ENCODE peak calls at places on chromosomes 1 and 21, in eight cellular contexts. P is PC-3; W is hepatocyte; S is mesenchymal stem cell; F is naive thymus-derived CD4-positive, alpha-beta T cell; D is SK-N-SH; H is SJSA1; K is adrenal gland. L is an unnamed sample.
A peak's percentile ranks its signal among the peaks of the same experiment; 100 is the strongest.

GRCh38 chr1:18549131-18549530 is 68.4 kb downstream of the KLHDC7A start:
- DNase-seq in P (no peak), W (no peak), S (no peak), F (no peak), D (no peak), H (no peak), K (no peak), L (no peak)

GRCh38 chr21:23887709-23888303 is 1719.5 kb downstream of the MRPL39 start:
- DNase-seq in P (no peak), W (no peak), S (no peak), F (no peak), D (no peak), H (no peak), K (no peak), L (no peak)

GRCh38 chr1:159823401-159823800 is 3.3 kb upstream of the SLAMF8 start:
- DNase-seq in P (no peak), W (no peak), S (no peak), F (no peak), D (peak; percentile 25), H (no peak), K (no peak), L (no peak)

GRCh38 chr1:180173952-180174351 is 19.3 kb downstream of the QSOX1 start:
- DNase-seq in P (peak; percentile 40), W (no peak), S (no peak), F (no peak), D (no peak), H (no peak), K (peak; percentile 86), L (no peak)

GRCh38 chr1:101474039-101474665 is 237.3 kb downstream of the S1PR1 start:
- DNase-seq in P (peak; percentile 33), W (peak; percentile 36), S (peak; percentile 16), F (no peak), D (peak; percentile 8), H (no peak), K (no peak), L (peak; percentile 36)

GRCh38 chr1:183898610-183899009 is 93.7 kb downstream of the RGL1 start:
- DNase-seq in P (no peak), W (no peak), S (no peak), F (no peak), D (no peak), H (no peak), K (no peak), L (no peak)

GRCh38 chr1:225253784-225254183 is 174.1 kb downstream of the LBR start:
- DNase-seq in P (peak; percentile 83), W (no peak), S (no peak), F (no peak), D (no peak), H (no peak), K (no peak), L (no peak)

GRCh38 chr1:8836228-8836627 is 18.8 kb upstream of the RERE start:
- DNase-seq in P (no peak), W (no peak), S (no peak), F (no peak), D (no peak), H (no peak), K (no peak), L (no peak)

GRCh38 chr21:27564684-27565280 is 597.9 kb upstream of the ADAMTS5 start:
- DNase-seq in P (peak; percentile 52), W (peak; percentile 64), S (peak; percentile 58), F (no peak), D (peak; percentile 36), H (peak; percentile 49), K (peak; percentile 29), L (peak; percentile 33)

GRCh38 chr21:26686705-26687104 is 113.6 kb upstream of the CYYR1 start:
- DNase-seq in P (no peak), W (no peak), S (no peak), F (no peak), D (no peak), H (no peak), K (no peak), L (no peak)

GRCh38 chr1:160681067-160681890 is 30.3 kb downstream of the CD48 start:
- DNase-seq in P (peak; percentile 78), W (peak; percentile 77), S (peak; percentile 51), F (peak; percentile 77), D (peak; percentile 19), H (peak; percentile 50), K (peak; percentile 26), L (peak; percentile 84)

GRCh38 chr1:10424651-10425050 is 5.6 kb upstream of the CENPS start:
- DNase-seq in P (no peak), W (no peak), S (no peak), F (no peak), D (no peak), H (no peak), K (no peak), L (no peak)

GRCh38 chr1:202618387-202619022 is 91.7 kb downstream of the SYT2 start:
- DNase-seq in P (peak; percentile 23), W (no peak), S (peak; percentile 81), F (no peak), D (no peak), H (peak; percentile 77), K (no peak), L (no peak)

GRCh38 chr21:30714436-30714835 is 4.1 kb downstream of the KRTAP21-3 start:
- DNase-seq in P (peak; percentile 74), W (no peak), S (no peak), F (no peak), D (no peak), H (no peak), K (no peak), L (no peak)

GRCh38 chr21:30713786-30714185 is 4.8 kb downstream of the KRTAP21-3 start:
- DNase-seq in P (no peak), W (no peak), S (no peak), F (no peak), D (no peak), H (peak; percentile 62), K (no peak), L (no peak)

GRCh38 chr21:30707409-30707808 is 11.2 kb downstream of the KRTAP21-3 start:
- DNase-seq in P (no peak), W (no peak), S (no peak), F (no peak), D (no peak), H (no peak), K (no peak), L (no peak)

GRCh38 chr21:30714946-30715345 is 3.6 kb downstream of the KRTAP21-3 start:
- DNase-seq in P (peak; percentile 72), W (no peak), S (no peak), F (no peak), D (no peak), H (peak; percentile 46), K (no peak), L (no peak)

GRCh38 chr21:30710499-30710898 is 8.1 kb downstream of the KRTAP21-3 start:
- DNase-seq in P (no peak), W (no peak), S (no peak), F (no peak), D (no peak), H (no peak), K (no peak), L (no peak)
- H3K9me3 ChIP-seq in P (peaks cover 12% of the 10 kb centered on the region), W (peaks cover 3% of the 10 kb centered on the region), S (peaks cover 28% of the 10 kb centered on the region), F (no peaks in the 10 kb centered on the region), D (no peaks in the 10 kb centered on the region), H (no peaks in the 10 kb centered on the region), K (no peaks in the 10 kb centered on the region), L (peaks cover 9% of the 10 kb centered on the region)

GRCh38 chr1:227943354-227943753 is 4.4 kb downstream of the WNT9A start:
- DNase-seq in P (no peak), W (no peak), S (no peak), F (no peak), D (no peak), H (peak; percentile 20), K (no peak), L (no peak)

GRCh38 chr1:227942021-227942715 is 5.6 kb downstream of the WNT9A start:
- DNase-seq in P (no peak), W (no peak), S (no peak), F (no peak), D (peak; percentile 49), H (peak; percentile 39), K (no peak), L (no peak)

GRCh38 chr1:227944066-227944930 is 3.4 kb downstream of the WNT9A start:
- DNase-seq in P (no peak), W (peak; percentile 54), S (no peak), F (no peak), D (no peak), H (peak; percentile 30), K (no peak), L (no peak)

GRCh38 chr1:227941509-227942020 is 6.2 kb downstream of the WNT9A start:
- DNase-seq in P (no peak), W (no peak), S (no peak), F (no peak), D (no peak), H (peak; percentile 34), K (peak; percentile 8), L (no peak)

DNA sequence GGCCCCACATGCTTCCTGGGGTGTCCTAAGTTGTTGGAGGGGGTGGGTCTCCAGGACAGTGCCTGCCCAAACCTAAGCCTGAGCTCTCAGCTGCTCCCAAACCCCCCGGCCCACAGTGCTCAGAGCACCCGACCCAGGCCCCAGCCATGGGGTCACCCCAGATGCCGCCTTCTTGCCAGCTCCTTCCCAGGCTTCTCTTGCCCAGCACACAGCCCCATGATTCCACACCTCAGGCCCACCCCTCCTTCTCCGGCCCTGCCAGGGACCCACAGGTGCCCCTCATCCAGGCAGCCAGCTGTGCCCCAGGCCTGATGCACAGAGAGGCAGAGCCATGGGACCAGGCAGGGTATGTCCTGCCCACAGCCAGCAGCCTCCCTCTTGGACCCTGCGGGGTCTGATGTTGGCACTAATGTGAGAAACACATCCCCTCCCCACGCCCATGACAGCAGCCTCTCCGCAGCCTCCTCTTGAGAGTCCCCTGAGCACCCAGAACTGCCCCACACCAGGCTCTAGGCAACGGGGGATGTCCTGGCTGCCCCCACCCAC is 4.9 kb downstream of the WNT9A start:
- DNase-seq in P (no peak), W (no peak), S (no peak), F (no peak), D (peak; percentile 21), H (peak; percentile 41), K (no peak), L (no peak)
- H3K4me3 ChIP-seq in P (no peak overlapping the region), W (no peak overlapping the region), S (no peak overlapping the region), F (no peak overlapping the region), D (no peak overlapping the region), H (no peak overlapping the region), K (no peak overlapping the region), L (no peak overlapping the region)

GRCh38 chr1:152776361-152776760 is 1.4 kb downstream of the LCE1F start:
- DNase-seq in P (no peak), W (no peak), S (no peak), F (no peak), D (no peak), H (no peak), K (no peak), L (no peak)

GRCh38 chr1:152768847-152769533 is 6.0 kb upstream of the LCE1F start:
- DNase-seq in P (no peak), W (no peak), S (no peak), F (no peak), D (no peak), H (no peak), K (no peak), L (no peak)

GRCh38 chr1:152774875-152775274 is at the start of gene LCE1F:
- DNase-seq in P (no peak), W (no peak), S (no peak), F (no peak), D (no peak), H (no peak), K (no peak), L (no peak)

GRCh38 chr1:152770411-152770810 is 4.5 kb upstream of the LCE1F start:
- DNase-seq in P (no peak), W (no peak), S (no peak), F (no peak), D (no peak), H (no peak), K (no peak), L (no peak)
- H3K9me3 ChIP-seq in P (no peaks in the 10 kb centered on the region), W (peaks cover 5% of the 10 kb centered on the region), S (no peaks in the 10 kb centered on the region), F (no peaks in the 10 kb centered on the region), D (no peaks in the 10 kb centered on the region), H (no peaks in the 10 kb centered on the region), K (no peaks in the 10 kb centered on the region), L (no peaks in the 10 kb centered on the region)

GRCh38 chr1:61605607-61606321 is 119.2 kb downstream of the TM2D1 start:
- DNase-seq in P (peak; percentile 65), W (no peak), S (no peak), F (no peak), D (no peak), H (no peak), K (no peak), L (no peak)
- H3K4me3 ChIP-seq in P (no peak overlapping the region), W (no peak overlapping the region), S (no peak overlapping the region), F (no peak overlapping the region), D (no peak overlapping the region), H (no peak overlapping the region), K (no peak overlapping the region), L (no peak overlapping the region)